ENCODE peak calls at places on chromosomes 13 and 19, in seven cellular contexts. R is progenitor cell of endocrine pancreas; X is T-cell; B is EH; S is endothelial cell; T is trophoblast cell; I is naive thymus-derived CD8-positive, alpha-beta T cell. K is an unnamed sample.
A peak's percentile ranks its signal among the peaks of the same experiment; 100 is the strongest.

GRCh38 chr13:108595416-108596257 is 33.8 kb upstream of the MYO16 start:
- DNase-seq in R (no peak), X (no peak), B (no peak), S (no peak), T (no peak), I (no peak), K (no peak)

GRCh38 chr19:18364826-18365528 is 21.0 kb upstream of the GDF15 start:
- DNase-seq in R (no peak), X (no peak), B (peak; percentile 100), S (peak; percentile 15), T (peak; percentile 90), I (no peak), K (peak; percentile 100)

GRCh38 chr13:46288570-46289259 is 77.0 kb downstream of the LRRC63 start:
- DNase-seq in R (no peak), X (no peak), B (peak; percentile 50), S (peak; percentile 12), T (no peak), I (no peak), K (peak; percentile 22)

GRCh38 chr19:51258165-51258564 is 7.3 kb downstream of the SIGLECL1 start:
- DNase-seq in R (no peak), X (no peak), B (no peak), S (no peak), T (no peak), I (no peak), K (no peak)

GRCh38 chr13:66329988-66330429 is 900.1 kb downstream of the PCDH9 start:
- DNase-seq in R (no peak), X (no peak), B (peak; percentile 52), S (no peak), T (no peak), I (no peak), K (peak; percentile 37)

GRCh38 chr13:22278336-22278929 is 607.6 kb downstream of the FGF9 start:
- DNase-seq in R (peak; percentile 16), X (peak; percentile 46), B (peak; percentile 8), S (peak; percentile 68), T (no peak), I (peak; percentile 68), K (peak; percentile 63)

GRCh38 chr13:107458269-107458668 is 757.1 kb downstream of the LIG4 start:
- DNase-seq in R (no peak), X (no peak), B (no peak), S (no peak), T (no peak), I (no peak), K (no peak)

GRCh38 chr13:20383058-20383457 is 142.6 kb downstream of the CRYL1 start:
- DNase-seq in R (no peak), X (no peak), B (no peak), S (no peak), T (no peak), I (no peak), K (no peak)

GRCh38 chr13:33349996-33350826 is 64.7 kb upstream of the STARD13 start:
- DNase-seq in R (peak; percentile 14), X (no peak), B (peak; percentile 49), S (peak; percentile 56), T (no peak), I (no peak), K (peak; percentile 39)

GRCh38 chr13:86856996-86857395 is 814.2 kb upstream of the SLITRK5 start:
- DNase-seq in R (no peak), X (no peak), B (no peak), S (no peak), T (no peak), I (no peak), K (peak; percentile 76)

GRCh38 chr19:49718511-49718910 is 27.6 kb downstream of the CPT1C start:
- DNase-seq in R (no peak), X (no peak), B (peak; percentile 46), S (no peak), T (peak; percentile 40), I (no peak), K (peak; percentile 35)

GRCh38 chr19:36054733-36055686 is at the start of gene WDR62:
- DNase-seq in R (peak; percentile 92), X (no peak), B (peak; percentile 92), S (peak; percentile 94), T (peak; percentile 92), I (no peak), K (no peak)

GRCh38 chr13:94967183-94968039 is 255.1 kb upstream of the SOX21 start:
- DNase-seq in R (peak; percentile 37), X (no peak), B (peak; percentile 15), S (peak; percentile 52), T (no peak), I (no peak), K (no peak)

GRCh38 chr19:7226749-7227148 is 67.5 kb downstream of the INSR start:
- DNase-seq in R (no peak), X (no peak), B (peak; percentile 14), S (no peak), T (no peak), I (no peak), K (no peak)

GRCh38 chr19:47518139-47518538 is 3.3 kb upstream of the NAPA start:
- DNase-seq in R (no peak), X (peak; percentile 36), B (no peak), S (no peak), T (no peak), I (peak; percentile 65), K (no peak)

GRCh38 chr19:37507167-37507464 is 377 bp downstream of the ZNF793 start:
- DNase-seq in R (no peak), X (no peak), B (no peak), S (no peak), T (no peak), I (no peak), K (no peak)

GRCh38 chr13:103282571-103283450 is 216.6 kb upstream of the SLC10A2 start:
- DNase-seq in R (no peak), X (no peak), B (peak; percentile 74), S (no peak), T (peak; percentile 67), I (no peak), K (peak; percentile 49)

GRCh38 chr13:41361501-41361900 is 50.4 kb downstream of the NAA16 start:
- DNase-seq in R (no peak), X (no peak), B (peak; percentile 15), S (no peak), T (no peak), I (no peak), K (peak; percentile 19)

GRCh38 chr13:108923386-108924061 is 294.1 kb downstream of the MYO16 start:
- DNase-seq in R (no peak), X (no peak), B (no peak), S (no peak), T (no peak), I (no peak), K (no peak)

GRCh38 chr19:45577111-45577905 is 7.3 kb downstream of the OPA3 start:
- DNase-seq in R (peak; percentile 30), X (no peak), B (peak; percentile 94), S (no peak), T (peak; percentile 99), I (no peak), K (peak; percentile 95)

GRCh38 chr19:41427647-41428480 is 690 bp upstream of the B3GNT8 start:
- DNase-seq in R (no peak), X (no peak), B (peak; percentile 33), S (peak; percentile 33), T (no peak), I (peak; percentile 23), K (no peak)

GRCh38 chr13:39970177-39970846 is 314.9 kb downstream of the COG6 start:
- DNase-seq in R (no peak), X (no peak), B (no peak), S (no peak), T (no peak), I (no peak), K (no peak)

GRCh38 chr19:18883530-18884304 is 12.2 kb downstream of the CERS1 start:
- DNase-seq in R (no peak), X (no peak), B (no peak), S (no peak), T (no peak), I (no peak), K (no peak)

GRCh38 chr19:16628984-16629691 is 1.1 kb upstream of the MED26 start:
- DNase-seq in R (no peak), X (no peak), B (peak; percentile 59), S (no peak), T (no peak), I (no peak), K (peak; percentile 72)

GRCh38 chr13:113758651-113759524 is at the start of gene TMEM255B:
- DNase-seq in R (peak; percentile 63), X (peak; percentile 59), B (peak; percentile 72), S (peak; percentile 91), T (peak; percentile 7), I (peak; percentile 56), K (peak; percentile 49)

K was measured in IMR-90.